ENCODE peak calls at places on chromosomes 13 and 19, in ten cellular contexts. One of them, this sample, is unnamed.

GRCh38 chr13:56736966-56737365 is 403.8 kb upstream of the PRR20A start:
- DNase-seq in stimulated activated CD8-positive, alpha-beta memory T cell treated with anti-CD3 and anti-CD28 coated beads, Interleukin-7, amount 100 ng/mL, for 48 hours: no peak
- DNase-seq in aorta: no peak
- DNase-seq in Caki2: no peak
- DNase-seq in upper lobe of right lung: no peak
- DNase-seq in DMS53: peak
- DNase-seq in NCI-H2227 treated with DMSO at 0.1 percent for 48 hours: no peak
- DNase-seq in IMR-90: no peak
- DNase-seq in AG10803: no peak
- DNase-seq in NCI-H345: no peak
- DNase-seq in this sample: no peak

GRCh38 chr13:45332831-45333219 is 8.2 kb downstream of the TPT1 start:
- DNase-seq in NCI-H2227 treated with DMSO at 0.1 percent for 48 hours: no peak
- DNase-seq in IMR-90: no peak
- DNase-seq in DMS53: peak
- DNase-seq in Caki2: no peak
- DNase-seq in AG10803: no peak
- DNase-seq in stimulated activated CD8-positive, alpha-beta memory T cell treated with anti-CD3 and anti-CD28 coated beads, Interleukin-7, amount 100 ng/mL, for 48 hours: no peak
- DNase-seq in upper lobe of right lung: no peak
- DNase-seq in NCI-H345: no peak
- DNase-seq in aorta: no peak
- DNase-seq in this sample: no peak

GRCh38 chr13:67383358-67383757 is 153.2 kb upstream of the PCDH9 start:
- DNase-seq in aorta: no peak
- DNase-seq in AG10803: no peak
- DNase-seq in upper lobe of right lung: no peak
- DNase-seq in stimulated activated CD8-positive, alpha-beta memory T cell treated with anti-CD3 and anti-CD28 coated beads, Interleukin-7, amount 100 ng/mL, for 48 hours: no peak
- DNase-seq in NCI-H345: peak
- DNase-seq in Caki2: peak
- DNase-seq in IMR-90: peak
- DNase-seq in DMS53: peak
- DNase-seq in NCI-H2227 treated with DMSO at 0.1 percent for 48 hours: no peak
- DNase-seq in this sample: no peak

GRCh38 chr19:5923356-5923755 is 9.3 kb downstream of the CAPS start:
- DNase-seq in NCI-H2227 treated with DMSO at 0.1 percent for 48 hours: no peak
- DNase-seq in stimulated activated CD8-positive, alpha-beta memory T cell treated with anti-CD3 and anti-CD28 coated beads, Interleukin-7, amount 100 ng/mL, for 48 hours: no peak
- DNase-seq in AG10803: no peak
- DNase-seq in upper lobe of right lung: no peak
- DNase-seq in IMR-90: no peak
- DNase-seq in Caki2: no peak
- DNase-seq in aorta: no peak
- DNase-seq in NCI-H345: no peak
- DNase-seq in DMS53: no peak
- DNase-seq in this sample: no peak

GRCh38 chr13:79405831-79406596 is at the start of gene RBM26:
- DNase-seq in IMR-90: peak
- DNase-seq in stimulated activated CD8-positive, alpha-beta memory T cell treated with anti-CD3 and anti-CD28 coated beads, Interleukin-7, amount 100 ng/mL, for 48 hours: peak
- DNase-seq in DMS53: peak
- DNase-seq in AG10803: peak
- DNase-seq in aorta: peak
- DNase-seq in NCI-H2227 treated with DMSO at 0.1 percent for 48 hours: peak
- DNase-seq in upper lobe of right lung: peak
- DNase-seq in Caki2: peak
- DNase-seq in NCI-H345: peak
- DNase-seq in this sample: peak

GRCh38 chr19:48489608-48490216 is 20.5 kb downstream of the CYTH2 start:
- DNase-seq in aorta: peak
- DNase-seq in DMS53: peak
- DNase-seq in upper lobe of right lung: peak
- DNase-seq in NCI-H2227 treated with DMSO at 0.1 percent for 48 hours: peak
- DNase-seq in Caki2: peak
- DNase-seq in AG10803: peak
- DNase-seq in NCI-H345: peak
- DNase-seq in stimulated activated CD8-positive, alpha-beta memory T cell treated with anti-CD3 and anti-CD28 coated beads, Interleukin-7, amount 100 ng/mL, for 48 hours: peak
- DNase-seq in IMR-90: peak
- DNase-seq in this sample: peak

GRCh38 chr19:38385804-38386257 is 2.0 kb downstream of the GGN start:
- DNase-seq in aorta: no peak
- DNase-seq in stimulated activated CD8-positive, alpha-beta memory T cell treated with anti-CD3 and anti-CD28 coated beads, Interleukin-7, amount 100 ng/mL, for 48 hours: no peak
- DNase-seq in upper lobe of right lung: no peak
- DNase-seq in DMS53: peak
- DNase-seq in AG10803: no peak
- DNase-seq in NCI-H2227 treated with DMSO at 0.1 percent for 48 hours: no peak
- DNase-seq in IMR-90: no peak
- DNase-seq in Caki2: no peak
- DNase-seq in NCI-H345: no peak
- DNase-seq in this sample: no peak

GRCh38 chr19:40592170-40592569 is 9.0 kb upstream of the LTBP4 start:
- DNase-seq in Caki2: peak
- DNase-seq in IMR-90: peak
- DNase-seq in upper lobe of right lung: no peak
- DNase-seq in NCI-H2227 treated with DMSO at 0.1 percent for 48 hours: peak
- DNase-seq in DMS53: peak
- DNase-seq in stimulated activated CD8-positive, alpha-beta memory T cell treated with anti-CD3 and anti-CD28 coated beads, Interleukin-7, amount 100 ng/mL, for 48 hours: no peak
- DNase-seq in aorta: no peak
- DNase-seq in AG10803: peak
- DNase-seq in NCI-H345: peak
- DNase-seq in this sample: no peak

GRCh38 chr13:62130016-62130970 is 714.6 kb upstream of the PCDH20 start:
- DNase-seq in aorta: no peak
- DNase-seq in stimulated activated CD8-positive, alpha-beta memory T cell treated with anti-CD3 and anti-CD28 coated beads, Interleukin-7, amount 100 ng/mL, for 48 hours: no peak
- DNase-seq in NCI-H2227 treated with DMSO at 0.1 percent for 48 hours: no peak
- DNase-seq in IMR-90: no peak
- DNase-seq in Caki2: no peak
- DNase-seq in NCI-H345: no peak
- DNase-seq in upper lobe of right lung: no peak
- DNase-seq in DMS53: no peak
- DNase-seq in AG10803: no peak
- DNase-seq in this sample: no peak

GRCh38 chr13:42836930-42837329 is 55.5 kb downstream of the FAM216B start:
- DNase-seq in Caki2: peak
- DNase-seq in stimulated activated CD8-positive, alpha-beta memory T cell treated with anti-CD3 and anti-CD28 coated beads, Interleukin-7, amount 100 ng/mL, for 48 hours: no peak
- DNase-seq in aorta: no peak
- DNase-seq in IMR-90: peak
- DNase-seq in NCI-H345: no peak
- DNase-seq in upper lobe of right lung: no peak
- DNase-seq in DMS53: peak
- DNase-seq in NCI-H2227 treated with DMSO at 0.1 percent for 48 hours: peak
- DNase-seq in AG10803: peak
- DNase-seq in this sample: no peak

GRCh38 chr19:10625003-10625761 is at the start of gene SLC44A2:
- DNase-seq in stimulated activated CD8-positive, alpha-beta memory T cell treated with anti-CD3 and anti-CD28 coated beads, Interleukin-7, amount 100 ng/mL, for 48 hours: no peak
- DNase-seq in AG10803: peak
- DNase-seq in DMS53: peak
- DNase-seq in upper lobe of right lung: peak
- DNase-seq in aorta: peak
- DNase-seq in NCI-H2227 treated with DMSO at 0.1 percent for 48 hours: no peak
- DNase-seq in Caki2: peak
- DNase-seq in NCI-H345: peak
- DNase-seq in IMR-90: peak
- DNase-seq in this sample: peak

This sample was measured in mucosa of descending colon.